ENCODE peak calls at places on chromosomes 4 and X, in ten cellular contexts. O is cardiac muscle cell; F is MG63; R is foreskin fibroblast; E is HL-60; X is choroid plexus epithelial cell; B is AG09309; C is psoas muscle; N is CD8-positive, alpha-beta T cell; S is astrocyte of the cerebellum. M is an unnamed sample.

GRCh38 chr4:159747983-159748382 is 645.1 kb downstream of the RAPGEF2 start:
- DNase-seq in O (no peak), F (no peak), R (no peak), E (no peak), X (no peak), B (no peak), C (no peak), N (no peak), S (no peak), M (no peak)

GRCh38 chr4:79848329-79848728 is 224.7 kb downstream of the ANTXR2 start:
- DNase-seq in O (no peak), F (no peak), R (no peak), E (no peak), X (no peak), B (no peak), C (no peak), N (no peak), S (no peak), M (no peak)

GRCh38 chr4:5050520-5050955 is 742 bp upstream of the STK32B start:
- DNase-seq in O (peak), F (peak), R (peak), E (peak), X (peak), B (peak), C (peak), N (no peak), S (peak), M (peak)

GRCh38 chr4:38078590-38079381 is 118.6 kb downstream of the PTTG2 start:
- DNase-seq in O (peak), F (peak), R (peak), E (peak), X (peak), B (no peak), C (no peak), N (no peak), S (peak), M (peak)

GRCh38 chr4:40212674-40213504 is 16.1 kb downstream of the RHOH start:
- DNase-seq in O (no peak), F (no peak), R (no peak), E (no peak), X (peak), B (no peak), C (no peak), N (no peak), S (no peak), M (no peak)

GRCh38 chr4:124123181-124123580 is 589.4 kb downstream of the ANKRD50 start:
- DNase-seq in O (no peak), F (no peak), R (no peak), E (no peak), X (peak), B (no peak), C (no peak), N (no peak), S (no peak), M (no peak)

GRCh38 chr4:144353240-144353639 is 212.7 kb upstream of the GYPA start:
- DNase-seq in O (no peak), F (no peak), R (no peak), E (no peak), X (no peak), B (no peak), C (no peak), N (no peak), S (no peak), M (no peak)

GRCh38 chr4:82739292-82740190 is 59.1 kb downstream of the SCD5 start:
- DNase-seq in O (peak), F (peak), R (peak), E (peak), X (peak), B (no peak), C (peak), N (peak), S (no peak), M (peak)

GRCh38 chr4:6227412-6228157 is 27.2 kb upstream of the JAKMIP1 start:
- DNase-seq in O (no peak), F (no peak), R (no peak), E (no peak), X (no peak), B (no peak), C (no peak), N (no peak), S (no peak), M (no peak)

GRCh38 chr4:164731827-164732474 is 22.0 kb upstream of the SMIM31 start:
- DNase-seq in O (peak), F (peak), R (peak), E (peak), X (peak), B (no peak), C (no peak), N (peak), S (peak), M (peak)

GRCh38 chrX:46757593-46757992 is 1.3 kb downstream of the SLC9A7 start:
- DNase-seq in O (peak), F (no peak), R (peak), E (no peak), X (no peak), B (no peak), C (no peak), N (no peak), S (no peak), M (peak)

GRCh38 chr4:8205749-8206611 is 6.9 kb downstream of the SH3TC1 start:
- DNase-seq in O (no peak), F (no peak), R (no peak), E (peak), X (no peak), B (no peak), C (no peak), N (no peak), S (no peak), M (no peak)

GRCh38 chrX:109707322-109707721 is 25.7 kb downstream of the ACSL4 start:
- DNase-seq in O (no peak), F (no peak), R (no peak), E (no peak), X (no peak), B (no peak), C (no peak), N (no peak), S (no peak), M (no peak)

GRCh38 chr4:182204042-182204441 is 39.2 kb upstream of the TENM3 start:
- DNase-seq in O (peak), F (no peak), R (no peak), E (no peak), X (no peak), B (no peak), C (no peak), N (no peak), S (no peak), M (no peak)

GRCh38 chr4:158669310-158669709 is 2.4 kb downstream of the C4orf46 start:
- DNase-seq in O (no peak), F (no peak), R (no peak), E (no peak), X (no peak), B (no peak), C (no peak), N (no peak), S (no peak), M (no peak)

GRCh38 chr4:7552466-7552865 is 117.7 kb upstream of the PSAPL1 start:
- DNase-seq in O (no peak), F (no peak), R (no peak), E (no peak), X (no peak), B (no peak), C (no peak), N (no peak), S (no peak), M (no peak)

GRCh38 chr4:5998333-5998936 is 19.8 kb downstream of the C4orf50 start:
- DNase-seq in O (peak), F (peak), R (peak), E (peak), X (peak), B (peak), C (peak), N (peak), S (peak), M (peak)

GRCh38 chrX:130024127-130024526 is 41.7 kb downstream of the BCORL1 start:
- DNase-seq in O (peak), F (peak), R (peak), E (peak), X (peak), B (no peak), C (peak), N (peak), S (no peak), M (peak)

GRCh38 chr4:28238756-28239155 is 1378.1 kb downstream of the STIM2 start:
- DNase-seq in O (no peak), F (no peak), R (no peak), E (no peak), X (peak), B (no peak), C (no peak), N (no peak), S (no peak), M (no peak)

GRCh38 chrX:88604433-88605221 is 142.4 kb upstream of the CPXCR1 start:
- DNase-seq in O (peak), F (no peak), R (no peak), E (no peak), X (peak), B (no peak), C (no peak), N (no peak), S (no peak), M (peak)

GRCh38 chrX:39982927-39983326 is 114.8 kb downstream of the BCOR start:
- DNase-seq in O (no peak), F (no peak), R (no peak), E (no peak), X (no peak), B (no peak), C (no peak), N (no peak), S (no peak), M (no peak)

GRCh38 chrX:115233497-115234219 is at the start of gene LRCH2:
- DNase-seq in O (peak), F (peak), R (peak), E (no peak), X (peak), B (no peak), C (peak), N (no peak), S (peak), M (peak)

GRCh38 chr4:114078636-114079035 is 99.2 kb upstream of the ARSJ start:
- DNase-seq in O (no peak), F (no peak), R (peak), E (no peak), X (no peak), B (peak), C (no peak), N (no peak), S (no peak), M (no peak)

GRCh38 chr4:4269326-4269725 is 20.6 kb downstream of the LYAR start:
- DNase-seq in O (no peak), F (no peak), R (no peak), E (no peak), X (no peak), B (no peak), C (no peak), N (peak), S (no peak), M (no peak)

GRCh38 chrX:18707442-18708049 is at the start of gene PPEF1:
- DNase-seq in O (no peak), F (no peak), R (no peak), E (no peak), X (peak), B (no peak), C (no peak), N (no peak), S (peak), M (no peak)

GRCh38 chr4:177302371-177303100 is 7.1 kb upstream of the NEIL3 start:
- DNase-seq in O (no peak), F (peak), R (no peak), E (no peak), X (no peak), B (peak), C (no peak), N (no peak), S (no peak), M (no peak)

GRCh38 chrX:11386001-11386523 is 92.8 kb downstream of the AMELX start:
- DNase-seq in O (peak), F (peak), R (no peak), E (no peak), X (peak), B (peak), C (peak), N (no peak), S (peak), M (no peak)

GRCh38 chr4:154559931-154560801 is 2.6 kb upstream of the FGB start:
- DNase-seq in O (no peak), F (no peak), R (no peak), E (no peak), X (peak), B (no peak), C (no peak), N (no peak), S (no peak), M (no peak)

GRCh38 chrX:29903365-29903764 is 312.0 kb upstream of the MAGEB2 start:
- DNase-seq in O (peak), F (no peak), R (no peak), E (no peak), X (peak), B (no peak), C (no peak), N (no peak), S (peak), M (peak)

GRCh38 chrX:148552775-148553174 is 52.4 kb downstream of the AFF2 start:
- DNase-seq in O (no peak), F (no peak), R (no peak), E (no peak), X (peak), B (no peak), C (no peak), N (no peak), S (no peak), M (no peak)

GRCh38 chr4:136750898-136751297 is 781.4 kb downstream of the PCDH18 start:
- DNase-seq in O (no peak), F (no peak), R (peak), E (no peak), X (peak), B (no peak), C (no peak), N (no peak), S (no peak), M (no peak)

GRCh38 chr4:8371251-8371995 is 69.1 kb downstream of the ACOX3 start:
- DNase-seq in O (no peak), F (no peak), R (no peak), E (no peak), X (no peak), B (peak), C (peak), N (no peak), S (no peak), M (no peak)

GRCh38 chrX:83008415-83008814 is 499.7 kb upstream of the POU3F4 start:
- DNase-seq in O (no peak), F (no peak), R (no peak), E (no peak), X (peak), B (no peak), C (no peak), N (no peak), S (no peak), M (no peak)

GRCh38 chr4:128528793-128529553 is 241.4 kb upstream of the PGRMC2 start:
- DNase-seq in O (peak), F (peak), R (peak), E (no peak), X (peak), B (peak), C (no peak), N (no peak), S (peak), M (peak)

GRCh38 chrX:97016106-97016505 is 132.4 kb downstream of the RPA4 start:
- DNase-seq in O (no peak), F (no peak), R (no peak), E (no peak), X (peak), B (no peak), C (no peak), N (no peak), S (no peak), M (no peak)

GRCh38 chrX:44872319-44872816 is 620 bp upstream of the KDM6A start:
- DNase-seq in O (peak), F (no peak), R (peak), E (peak), X (peak), B (no peak), C (no peak), N (peak), S (no peak), M (peak)

GRCh38 chr4:150248181-150248580 is 169.9 kb downstream of the DCLK2 start:
- DNase-seq in O (no peak), F (no peak), R (no peak), E (no peak), X (peak), B (no peak), C (no peak), N (no peak), S (no peak), M (no peak)

DNA sequence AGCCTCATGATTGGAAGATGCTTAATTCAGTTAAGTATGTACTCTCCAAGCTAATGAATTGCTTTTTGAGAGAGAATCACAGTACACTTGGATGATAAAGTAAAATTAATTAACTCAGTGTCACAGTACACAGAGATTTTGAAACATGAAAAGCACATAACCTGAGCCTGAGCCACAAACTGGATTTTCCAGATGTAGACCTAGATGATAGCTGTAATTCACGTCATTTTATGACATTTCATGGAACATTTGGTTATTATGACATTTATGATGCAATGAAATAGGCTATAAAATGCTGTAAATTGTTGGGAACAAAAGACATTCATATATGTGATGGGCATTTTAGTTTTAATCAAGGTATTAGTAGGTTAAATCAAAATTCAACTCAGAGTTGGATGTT is 983.7 kb downstream of the STPG2 start:
- DNase-seq in O (no peak), F (no peak), R (no peak), E (no peak), X (no peak), B (no peak), C (no peak), N (no peak), S (no peak), M (no peak)
- H3K4me3 ChIP-seq in O (no peak), F (no peak), R (no peak), E (no peak), X (no peak), B (no peak), C (no peak), N (no peak), S (no peak), M (no peak)

GRCh38 chr4:88793473-88793872 is 95.8 kb upstream of the NAP1L5 start:
- DNase-seq in O (no peak), F (no peak), R (no peak), E (no peak), X (no peak), B (no peak), C (no peak), N (no peak), S (no peak), M (no peak)

GRCh38 chr4:88791274-88791673 is 93.6 kb upstream of the NAP1L5 start:
- DNase-seq in O (peak), F (no peak), R (no peak), E (no peak), X (peak), B (no peak), C (no peak), N (no peak), S (peak), M (peak)

GRCh38 chr4:88792821-88793220 is 95.2 kb upstream of the NAP1L5 start:
- DNase-seq in O (peak), F (no peak), R (peak), E (no peak), X (peak), B (no peak), C (no peak), N (no peak), S (no peak), M (peak)

GRCh38 chr4:88794087-88794486 is 96.5 kb upstream of the NAP1L5 start:
- DNase-seq in O (no peak), F (no peak), R (no peak), E (no peak), X (no peak), B (no peak), C (no peak), N (no peak), S (no peak), M (no peak)

GRCh38 chr4:88792268-88792781 is 94.7 kb upstream of the NAP1L5 start:
- DNase-seq in O (peak), F (no peak), R (peak), E (no peak), X (peak), B (peak), C (no peak), N (no peak), S (no peak), M (no peak)
- H3K4me3 ChIP-seq in O (no peak), F (no peak), R (no peak), E (no peak), X (no peak), B (no peak), C (no peak), N (no peak), S (no peak), M (no peak)

DNA sequence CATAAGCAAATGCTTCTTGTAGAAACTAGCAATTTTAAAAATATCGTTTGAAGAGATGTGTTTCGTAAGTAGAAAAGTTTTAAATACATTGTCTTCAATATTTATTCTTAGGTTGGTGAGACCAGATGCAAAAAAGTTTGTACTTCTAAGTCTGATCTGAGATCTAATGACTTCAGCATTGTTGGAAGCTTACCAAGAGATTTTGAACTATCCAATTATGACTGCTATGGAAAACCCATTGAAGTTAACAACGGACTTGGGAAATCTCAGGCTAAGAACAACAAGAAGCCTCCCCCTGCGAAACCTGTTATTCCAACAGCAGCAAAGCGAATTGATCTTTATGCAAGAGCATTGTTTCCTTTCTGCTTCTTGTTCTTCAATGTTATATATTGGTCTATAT is 50.2 kb upstream of the GRIA2 start:
- DNase-seq in O (no peak), F (no peak), R (peak), E (no peak), X (peak), B (no peak), C (no peak), N (no peak), S (no peak), M (no peak)
- H3K4me3 ChIP-seq in O (no peak), F (no peak), R (no peak), E (no peak), X (no peak), B (no peak), C (no peak), N (no peak), S (no peak), M (no peak)

GRCh38 chrX:153736871-153737441 is 12.3 kb downstream of the ABCD1 start:
- DNase-seq in O (no peak), F (no peak), R (no peak), E (no peak), X (no peak), B (no peak), C (no peak), N (no peak), S (no peak), M (no peak)
- H3K4me3 ChIP-seq in O (no peak), F (no peak), R (no peak), E (no peak), X (no peak), B (no peak), C (no peak), N (no peak), S (no peak), M (no peak)

GRCh38 chrX:21658746-21659145 is 616 bp upstream of the KLHL34 start:
- DNase-seq in O (no peak), F (no peak), R (no peak), E (no peak), X (no peak), B (no peak), C (peak), N (no peak), S (no peak), M (no peak)
- H3K4me3 ChIP-seq in O (peak), F (no peak), R (peak), E (no peak), X (no peak), B (no peak), C (peak), N (peak), S (peak), M (no peak)

DNA sequence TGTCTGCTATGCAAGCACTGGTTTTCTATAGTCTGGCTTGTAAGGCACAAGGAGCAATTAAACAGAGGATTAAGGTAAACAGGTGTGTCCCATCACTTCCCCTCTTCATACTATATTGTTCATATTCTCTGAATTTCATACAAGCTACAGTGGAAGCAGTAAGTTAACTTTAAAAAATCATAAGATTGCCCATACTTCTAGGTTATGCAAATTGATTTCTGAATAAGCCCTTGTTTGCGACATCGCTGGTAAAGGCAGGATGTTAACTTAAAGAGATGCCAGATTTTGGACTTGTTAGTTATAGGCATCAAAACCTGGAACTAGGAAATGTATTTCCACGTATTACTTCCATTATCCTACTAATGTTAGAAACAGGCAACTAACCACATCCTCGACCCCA is 1.0 kb upstream of the TMEM131L start:
- DNase-seq in O (no peak), F (no peak), R (no peak), E (no peak), X (no peak), B (no peak), C (no peak), N (no peak), S (no peak), M (no peak)
- H3K4me3 ChIP-seq in O (no peak), F (no peak), R (peak), E (no peak), X (no peak), B (no peak), C (peak), N (peak), S (no peak), M (no peak)

GRCh38 chr4:126735294-126736132 is 897.2 kb upstream of the INTU start:
- DNase-seq in O (no peak), F (no peak), R (no peak), E (no peak), X (no peak), B (no peak), C (no peak), N (no peak), S (no peak), M (no peak)
- H3K4me3 ChIP-seq in O (no peak), F (no peak), R (no peak), E (no peak), X (no peak), B (no peak), C (no peak), N (no peak), S (no peak), M (no peak)